ENCODE peak calls at places on chromosomes 5 and 9, in seven cellular contexts. E, V, B, J, G, H and Y are unnamed samples. For H3K27me3, the result is how much of the 10 kb centered on the place peaks cover.

GRCh38 chr9:3751125-3751758 is 225.4 kb upstream of the RFX3 start:
- DNase-seq in V (no peak), E (peak), H (no peak), J (no peak), B (peak), G (no peak), Y (no peak)

GRCh38 chr5:96790851-96791513 is 16.8 kb downstream of the ERAP1 start:
- DNase-seq in J (no peak), G (no peak), H (no peak), V (no peak), B (no peak), E (peak), Y (peak)

GRCh38 chr9:128456613-128457061 is 831 bp downstream of the ODF2 start:
- DNase-seq in J (peak), H (peak), B (peak), G (peak), E (peak), V (peak), Y (peak)

GRCh38 chr9:37639874-37640273 is 10.9 kb upstream of the FRMPD1 start:
- DNase-seq in J (no peak), E (no peak), V (no peak), H (no peak), G (no peak), B (no peak), Y (no peak)

GRCh38 chr9:108784998-108785397 is 70.8 kb downstream of the ACTL7B start:
- DNase-seq in V (no peak), G (no peak), H (no peak), E (no peak), B (peak), J (no peak), Y (peak)

GRCh38 chr9:18480649-18481048 is 6.7 kb downstream of the ADAMTSL1 start:
- DNase-seq in E (peak), B (no peak), H (no peak), G (no peak), J (no peak), V (no peak), Y (no peak)

GRCh38 chr5:2018390-2018724 is 135.6 kb upstream of the IRX4 start:
- DNase-seq in J (no peak), H (no peak), V (no peak), G (no peak), B (peak), E (no peak), Y (no peak)

GRCh38 chr5:170307575-170308465 is 10.2 kb upstream of the LCP2 start:
- DNase-seq in B (peak), E (peak), J (no peak), G (peak), H (peak), V (peak), Y (peak)

GRCh38 chr5:73912755-73913365 is 286.9 kb downstream of the ARHGEF28 start:
- DNase-seq in J (no peak), H (no peak), E (no peak), B (no peak), V (no peak), G (no peak), Y (no peak)

GRCh38 chr5:112492291-112492690 is 73.2 kb upstream of the EPB41L4A start:
- DNase-seq in G (peak), E (peak), V (no peak), J (peak), B (peak), H (no peak), Y (peak)

GRCh38 chr9:128059365-128059983 is 7.6 kb downstream of the NAIF1 start:
- DNase-seq in G (no peak), J (no peak), V (peak), H (no peak), B (no peak), E (no peak), Y (no peak)

GRCh38 chr5:177133119-177133844 is at the start of gene NSD1:
- DNase-seq in B (peak), V (peak), J (no peak), G (peak), H (peak), E (peak), Y (peak)

GRCh38 chr9:116368680-116369079 is 215.1 kb downstream of the PAPPA start:
- DNase-seq in E (no peak), J (no peak), B (no peak), H (no peak), V (no peak), G (no peak), Y (no peak)

GRCh38 chr5:110478899-110479298 is 247.6 kb downstream of the TMEM232 start:
- DNase-seq in B (peak), V (no peak), G (no peak), E (peak), J (no peak), H (no peak), Y (peak)

GRCh38 chr5:8766448-8766847 is 779.4 kb downstream of the SEMA5A start:
- DNase-seq in G (no peak), B (no peak), V (no peak), J (no peak), E (no peak), H (no peak), Y (no peak)

GRCh38 chr9:136460772-136461325 is 21.2 kb upstream of the INPP5E start:
- DNase-seq in H (no peak), V (no peak), G (no peak), J (no peak), E (no peak), B (no peak), Y (no peak)

GRCh38 chr5:16791036-16791705 is 144.9 kb downstream of the MYO10 start:
- DNase-seq in E (peak), G (no peak), B (peak), H (no peak), J (peak), V (no peak), Y (peak)

GRCh38 chr5:38039091-38039490 is 199.2 kb upstream of the GDNF start:
- DNase-seq in G (no peak), V (no peak), J (no peak), H (no peak), B (no peak), E (no peak), Y (no peak)

GRCh38 chr5:142864293-142865260 is 94.4 kb downstream of the ARHGAP26 start:
- DNase-seq in B (no peak), E (no peak), G (no peak), V (no peak), J (no peak), H (no peak), Y (no peak)

GRCh38 chr5:130227699-130228098 is 323.4 kb downstream of the CHSY3 start:
- DNase-seq in H (no peak), G (no peak), V (no peak), E (no peak), J (no peak), B (no peak), Y (no peak)

GRCh38 chr9:87277346-87277745 is 220.3 kb upstream of the DAPK1 start:
- DNase-seq in B (peak), G (no peak), J (no peak), H (no peak), V (no peak), E (no peak), Y (no peak)

GRCh38 chr5:54944364-54944763 is 41.0 kb downstream of the ESM1 start:
- DNase-seq in B (peak), G (no peak), E (peak), H (no peak), V (no peak), J (peak), Y (peak)

GRCh38 chr5:31531543-31531887 is 378 bp downstream of the DROSHA start:
- DNase-seq in E (peak), H (no peak), J (no peak), V (no peak), B (peak), G (peak), Y (peak)

GRCh38 chr5:141475625-141476131 is at the start of gene PCDHGC3:
- DNase-seq in H (peak), G (peak), B (peak), J (no peak), V (peak), E (no peak), Y (peak)

GRCh38 chr9:126609711-126610388 is 3.9 kb upstream of the LMX1B start:
- DNase-seq in G (no peak), E (no peak), B (no peak), H (no peak), J (no peak), V (no peak), Y (no peak)
- H3K4me3 ChIP-seq in G (no peak), E (no peak), B (no peak), H (no peak), J (no peak), V (no peak), Y (no peak)

GRCh38 chr9:134384811-134385479 is 58.7 kb downstream of the RXRA start:
- DNase-seq in H (no peak), B (no peak), E (peak), J (no peak), G (no peak), V (no peak), Y (no peak)
- TF ChIP-seq CTCF in H (no peak), B (no peak), E (no peak), J (no peak), G (no peak), V (no peak), Y (no peak)

GRCh38 chr9:14501366-14501765 is 187.4 kb upstream of the NFIB start:
- DNase-seq in V (no peak), E (no peak), J (no peak), B (no peak), G (no peak), H (no peak), Y (no peak)
- H3K27me3 ChIP-seq in V (under half), E (under half), J (half or more), B (under half), G (under half), H (under half), Y (under half)

DNA sequence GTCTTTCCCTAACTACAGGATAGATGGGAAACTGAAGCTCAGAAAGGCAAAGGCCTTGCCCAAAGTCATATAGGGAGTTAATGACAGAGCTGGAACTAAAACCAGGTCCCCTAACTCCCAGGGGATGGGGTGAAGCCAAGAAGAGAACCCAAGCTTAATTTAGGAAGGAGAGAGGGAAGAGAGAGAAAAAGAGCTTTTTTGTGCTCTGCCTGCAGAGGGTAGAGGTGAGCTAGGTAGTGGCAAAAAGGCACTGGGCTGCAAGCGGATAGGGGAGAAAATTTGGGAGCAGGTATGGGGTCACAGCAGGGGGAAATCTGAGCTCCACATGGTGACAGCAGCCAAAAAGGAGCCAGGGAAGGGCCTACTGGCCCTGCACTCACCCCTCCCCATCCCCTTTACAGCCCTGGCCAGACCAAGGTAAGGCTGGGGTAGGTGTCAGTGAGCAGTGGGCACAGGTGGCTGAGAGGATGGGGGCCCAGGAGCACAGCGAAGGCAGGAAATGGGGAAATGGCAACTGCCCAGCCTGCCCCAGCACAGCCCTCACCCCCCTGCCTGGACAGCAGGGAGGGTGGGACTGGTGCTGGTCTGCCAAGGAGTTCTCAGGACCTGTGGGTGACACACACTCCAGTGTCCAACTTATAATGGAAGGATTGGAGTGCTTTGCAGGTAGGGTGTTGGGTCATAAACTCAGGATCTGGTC is 3.3 kb downstream of the ENHO start:
- DNase-seq in H (no peak), V (no peak), B (no peak), E (no peak), J (no peak), G (no peak), Y (no peak)
- H3K4me3 ChIP-seq in H (no peak), V (no peak), B (no peak), E (no peak), J (no peak), G (no peak), Y (no peak)